ENCODE peak calls at places on chromosomes 4 and X, in six cellular contexts. One of them, this sample, is unnamed.
A peak's percentile ranks its signal among the peaks of the same experiment; 100 is the strongest.

GRCh38 chrX:13638021-13638420 is 14.9 kb upstream of the TCEANC start:
- DNase-seq in posterior vena cava: no peak
- DNase-seq in effector CD4-positive, alpha-beta T cell: no peak
- DNase-seq in neural crest cell: no peak
- DNase-seq in B cell: no peak
- DNase-seq in Calu3: no peak
- DNase-seq in this sample: no peak

GRCh38 chr4:574346-575161 is 1.5 kb downstream of the TMEM271 start:
- DNase-seq in posterior vena cava: no peak
- DNase-seq in effector CD4-positive, alpha-beta T cell: no peak
- DNase-seq in neural crest cell: no peak
- DNase-seq in B cell: peak; percentile 63
- DNase-seq in Calu3: no peak
- DNase-seq in this sample: no peak

GRCh38 chr4:27702710-27703431 is 842.2 kb downstream of the STIM2 start:
- DNase-seq in posterior vena cava: no peak
- DNase-seq in effector CD4-positive, alpha-beta T cell: no peak
- DNase-seq in neural crest cell: peak; percentile 4
- DNase-seq in B cell: no peak
- DNase-seq in Calu3: peak; percentile 16
- DNase-seq in this sample: no peak

GRCh38 chr4:26896636-26897035 is 36.0 kb downstream of the STIM2 start:
- DNase-seq in posterior vena cava: no peak
- DNase-seq in effector CD4-positive, alpha-beta T cell: no peak
- DNase-seq in neural crest cell: no peak
- DNase-seq in B cell: no peak
- DNase-seq in Calu3: no peak
- DNase-seq in this sample: no peak

GRCh38 chrX:1108451-1109445 is 103.7 kb downstream of the CRLF2 start:
- DNase-seq in posterior vena cava: peak; percentile 45
- DNase-seq in effector CD4-positive, alpha-beta T cell: no peak
- DNase-seq in neural crest cell: peak; percentile 25
- DNase-seq in B cell: no peak
- DNase-seq in Calu3: no peak
- DNase-seq in this sample: no peak

GRCh38 chrX:133370719-133371275 is 44.5 kb downstream of the GPC4 start:
- DNase-seq in posterior vena cava: no peak
- DNase-seq in effector CD4-positive, alpha-beta T cell: no peak
- DNase-seq in neural crest cell: no peak
- DNase-seq in B cell: no peak
- DNase-seq in Calu3: no peak
- DNase-seq in this sample: no peak

GRCh38 chrX:133655262-133655913 is 240.1 kb upstream of the GPC4 start:
- DNase-seq in posterior vena cava: no peak
- DNase-seq in effector CD4-positive, alpha-beta T cell: no peak
- DNase-seq in neural crest cell: no peak
- DNase-seq in B cell: no peak
- DNase-seq in Calu3: no peak
- DNase-seq in this sample: no peak

GRCh38 chr4:94575652-94576051 is 123.9 kb downstream of the PDLIM5 start:
- DNase-seq in posterior vena cava: no peak
- DNase-seq in effector CD4-positive, alpha-beta T cell: no peak
- DNase-seq in neural crest cell: no peak
- DNase-seq in B cell: no peak
- DNase-seq in Calu3: no peak
- DNase-seq in this sample: peak; percentile 8

GRCh38 chr4:71184195-71184781 is 154.5 kb upstream of the SLC4A4 start:
- DNase-seq in posterior vena cava: no peak
- DNase-seq in effector CD4-positive, alpha-beta T cell: peak; percentile 11
- DNase-seq in neural crest cell: peak; percentile 18
- DNase-seq in B cell: peak; percentile 70
- DNase-seq in Calu3: peak; percentile 26
- DNase-seq in this sample: peak; percentile 35

GRCh38 chr4:140049024-140049923 is 104.7 kb downstream of the MAML3 start:
- DNase-seq in posterior vena cava: no peak
- DNase-seq in effector CD4-positive, alpha-beta T cell: peak; percentile 19
- DNase-seq in neural crest cell: peak; percentile 32
- DNase-seq in B cell: peak; percentile 34
- DNase-seq in Calu3: peak; percentile 26
- DNase-seq in this sample: peak; percentile 50

GRCh38 chr4:159317203-159317602 is 214.3 kb downstream of the RAPGEF2 start:
- DNase-seq in posterior vena cava: no peak
- DNase-seq in effector CD4-positive, alpha-beta T cell: no peak
- DNase-seq in neural crest cell: no peak
- DNase-seq in B cell: no peak
- DNase-seq in Calu3: no peak
- DNase-seq in this sample: no peak

GRCh38 chr4:56681158-56681848 is at the start of gene HOPX:
- DNase-seq in posterior vena cava: no peak
- DNase-seq in effector CD4-positive, alpha-beta T cell: no peak
- DNase-seq in neural crest cell: no peak
- DNase-seq in B cell: no peak
- DNase-seq in Calu3: peak; percentile 37
- DNase-seq in this sample: no peak

GRCh38 chr4:20662851-20663250 is 37.4 kb upstream of the PACRGL start:
- DNase-seq in posterior vena cava: no peak
- DNase-seq in effector CD4-positive, alpha-beta T cell: no peak
- DNase-seq in neural crest cell: no peak
- DNase-seq in B cell: no peak
- DNase-seq in Calu3: no peak
- DNase-seq in this sample: no peak

GRCh38 chr4:53586121-53586816 is 5.0 kb downstream of the LNX1 start:
- DNase-seq in posterior vena cava: no peak
- DNase-seq in effector CD4-positive, alpha-beta T cell: no peak
- DNase-seq in neural crest cell: no peak
- DNase-seq in B cell: no peak
- DNase-seq in Calu3: no peak
- DNase-seq in this sample: no peak

GRCh38 chr4:18695733-18696527 is 674.4 kb upstream of the LCORL start:
- DNase-seq in posterior vena cava: no peak
- DNase-seq in effector CD4-positive, alpha-beta T cell: no peak
- DNase-seq in neural crest cell: no peak
- DNase-seq in B cell: no peak
- DNase-seq in Calu3: no peak
- DNase-seq in this sample: no peak

GRCh38 chrX:84487365-84488353 is 14.6 kb downstream of the HDX start:
- DNase-seq in posterior vena cava: no peak
- DNase-seq in effector CD4-positive, alpha-beta T cell: no peak
- DNase-seq in neural crest cell: no peak
- DNase-seq in B cell: no peak
- DNase-seq in Calu3: no peak
- DNase-seq in this sample: no peak

GRCh38 chr4:98747659-98748091 is 89.3 kb upstream of the TSPAN5 start:
- DNase-seq in posterior vena cava: no peak
- DNase-seq in effector CD4-positive, alpha-beta T cell: no peak
- DNase-seq in neural crest cell: no peak
- DNase-seq in B cell: no peak
- DNase-seq in Calu3: no peak
- DNase-seq in this sample: no peak

GRCh38 chr4:145177906-145178538 is 2.4 kb downstream of the OTUD4 start:
- DNase-seq in posterior vena cava: no peak
- DNase-seq in effector CD4-positive, alpha-beta T cell: no peak
- DNase-seq in neural crest cell: no peak
- DNase-seq in B cell: no peak
- DNase-seq in Calu3: no peak
- DNase-seq in this sample: no peak